ENCODE peak calls at places on chromosomes 2 and 18, in four cellular contexts. One of them, this sample, is unnamed.
A peak's percentile ranks its signal among the peaks of the same experiment; 100 is the strongest.

GRCh38 chr18:23675896-23676295 is 13.2 kb upstream of the ANKRD29 start:
- DNase-seq in K562: no peak
- DNase-seq in GM12878: no peak
- DNase-seq in SK-N-SH: no peak
- DNase-seq in this sample: no peak

GRCh38 chr2:190979906-190980629 is 33.9 kb downstream of the STAT1 start:
- DNase-seq in GM12878: no peak
- DNase-seq in SK-N-SH: peak; percentile 77
- DNase-seq in K562: no peak
- DNase-seq in this sample: no peak

GRCh38 chr2:140942284-140942683 is 1188.5 kb downstream of the LRP1B start:
- DNase-seq in SK-N-SH: no peak
- DNase-seq in K562: no peak
- DNase-seq in GM12878: no peak
- DNase-seq in this sample: no peak

GRCh38 chr18:74990563-74991081 is 218.3 kb downstream of the PTGR3 start:
- DNase-seq in SK-N-SH: no peak
- DNase-seq in GM12878: no peak
- DNase-seq in K562: no peak
- DNase-seq in this sample: no peak

GRCh38 chr2:216687646-216688045 is 7.7 kb downstream of the IGFBP5 start:
- DNase-seq in K562: peak; percentile 54
- DNase-seq in GM12878: no peak
- DNase-seq in SK-N-SH: no peak
- DNase-seq in this sample: peak; percentile 84

GRCh38 chr2:86700705-86701104 is 19.4 kb upstream of the RMND5A start:
- DNase-seq in SK-N-SH: no peak
- DNase-seq in GM12878: no peak
- DNase-seq in K562: no peak
- DNase-seq in this sample: no peak

GRCh38 chr2:10504370-10504993 is 56.4 kb upstream of the ODC1 start:
- DNase-seq in K562: no peak
- DNase-seq in GM12878: no peak
- DNase-seq in SK-N-SH: no peak
- DNase-seq in this sample: no peak

GRCh38 chr2:40049782-40050181 is 270.7 kb upstream of the THUMPD2 start:
- DNase-seq in GM12878: no peak
- DNase-seq in SK-N-SH: peak; percentile 63
- DNase-seq in K562: no peak
- DNase-seq in this sample: no peak

GRCh38 chr2:221335106-221335505 is 237.0 kb downstream of the EPHA4 start:
- DNase-seq in GM12878: no peak
- DNase-seq in K562: no peak
- DNase-seq in SK-N-SH: no peak
- DNase-seq in this sample: no peak

GRCh38 chr2:61275575-61276184 is 113.7 kb downstream of the C2orf74 start:
- DNase-seq in SK-N-SH: no peak
- DNase-seq in K562: no peak
- DNase-seq in GM12878: no peak
- DNase-seq in this sample: no peak

GRCh38 chr2:190746971-190747761 is 98.3 kb downstream of the NAB1 start:
- DNase-seq in GM12878: no peak
- DNase-seq in SK-N-SH: no peak
- DNase-seq in K562: no peak
- DNase-seq in this sample: no peak

GRCh38 chr18:43115076-43116035 is at the start of gene RIT2:
- DNase-seq in SK-N-SH: peak; percentile 27
- DNase-seq in GM12878: no peak
- DNase-seq in K562: no peak
- DNase-seq in this sample: no peak

GRCh38 chr2:134284119-134284670 is 30.3 kb downstream of the MGAT5 start:
- DNase-seq in GM12878: no peak
- DNase-seq in K562: no peak
- DNase-seq in SK-N-SH: no peak
- DNase-seq in this sample: no peak

GRCh38 chr18:52244658-52245057 is 95.3 kb upstream of the DCC start:
- DNase-seq in K562: no peak
- DNase-seq in GM12878: no peak
- DNase-seq in SK-N-SH: no peak
- DNase-seq in this sample: no peak

GRCh38 chr18:74283255-74283554 is 8.6 kb downstream of the CYB5A start:
- DNase-seq in K562: no peak
- DNase-seq in GM12878: no peak
- DNase-seq in SK-N-SH: no peak
- DNase-seq in this sample: no peak

GRCh38 chr2:73985318-73986084 is 791 bp downstream of the TET3 start:
- DNase-seq in GM12878: no peak
- DNase-seq in K562: peak; percentile 89
- DNase-seq in SK-N-SH: peak; percentile 90
- DNase-seq in this sample: no peak

GRCh38 chr2:73984922-73985317 is 210 bp downstream of the TET3 start:
- DNase-seq in SK-N-SH: no peak
- DNase-seq in K562: no peak
- DNase-seq in GM12878: no peak
- DNase-seq in this sample: peak; percentile 47

GRCh38 chr2:73982140-73982617 is 2.5 kb upstream of the TET3 start:
- DNase-seq in K562: no peak
- DNase-seq in SK-N-SH: no peak
- DNase-seq in GM12878: no peak
- DNase-seq in this sample: no peak

GRCh38 chr2:73984203-73984921 is at the start of gene TET3:
- DNase-seq in K562: peak; percentile 86
- DNase-seq in GM12878: no peak
- DNase-seq in SK-N-SH: peak; percentile 91
- DNase-seq in this sample: peak; percentile 49

DNA sequence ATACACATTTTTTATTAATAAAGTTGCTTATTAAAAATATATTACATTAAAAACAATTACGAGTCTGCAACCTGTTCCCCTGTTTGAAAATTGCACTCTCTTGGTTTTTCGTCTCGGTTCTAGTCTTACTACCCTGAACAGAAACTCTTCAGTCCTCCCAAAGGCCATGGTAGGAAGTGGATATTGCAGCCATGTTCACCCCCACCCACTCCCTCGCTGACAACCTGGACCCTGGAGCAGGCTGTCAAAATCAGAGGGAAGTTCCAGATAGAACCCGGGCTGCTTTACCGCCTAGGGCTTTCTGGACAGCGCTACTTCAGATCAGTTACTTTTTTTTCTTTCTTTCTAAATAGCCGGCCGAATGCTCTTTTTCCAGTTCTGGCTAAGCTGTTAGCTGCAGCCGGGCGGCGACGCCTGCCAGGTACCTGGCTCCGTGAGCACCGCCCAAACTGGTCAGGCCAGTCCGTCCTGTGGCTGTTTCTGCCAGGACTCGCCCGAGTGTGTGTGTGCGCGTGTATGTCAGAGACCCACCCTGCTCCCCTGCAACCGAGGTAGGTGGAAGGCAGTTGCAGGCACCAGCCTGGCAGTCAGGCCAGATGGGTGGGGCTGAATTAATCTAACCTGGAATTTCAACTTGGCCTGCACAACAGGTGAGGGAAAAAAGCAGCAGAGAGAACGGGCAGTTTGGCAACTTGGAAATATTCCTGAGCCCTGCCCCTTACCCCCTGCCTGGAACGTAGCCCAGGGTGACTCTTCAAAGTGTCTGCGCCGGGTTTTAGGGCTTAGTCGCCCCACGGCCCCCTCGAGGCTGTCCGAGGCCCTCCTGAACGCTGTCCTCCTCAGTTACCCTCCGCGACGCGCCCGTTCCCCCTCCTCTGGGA is 1.1 kb upstream of the TET3 start:
- DNase-seq in SK-N-SH: peak; percentile 74
- DNase-seq in K562: no peak
- DNase-seq in GM12878: no peak
- DNase-seq in this sample: peak; percentile 67
- TF ChIP-seq USF1 in SK-N-SH: no peak
- TF ChIP-seq USF1 in K562: no peak
- TF ChIP-seq USF1 in GM12878: no peak
- TF ChIP-seq USF1 in this sample: no peak

DNA sequence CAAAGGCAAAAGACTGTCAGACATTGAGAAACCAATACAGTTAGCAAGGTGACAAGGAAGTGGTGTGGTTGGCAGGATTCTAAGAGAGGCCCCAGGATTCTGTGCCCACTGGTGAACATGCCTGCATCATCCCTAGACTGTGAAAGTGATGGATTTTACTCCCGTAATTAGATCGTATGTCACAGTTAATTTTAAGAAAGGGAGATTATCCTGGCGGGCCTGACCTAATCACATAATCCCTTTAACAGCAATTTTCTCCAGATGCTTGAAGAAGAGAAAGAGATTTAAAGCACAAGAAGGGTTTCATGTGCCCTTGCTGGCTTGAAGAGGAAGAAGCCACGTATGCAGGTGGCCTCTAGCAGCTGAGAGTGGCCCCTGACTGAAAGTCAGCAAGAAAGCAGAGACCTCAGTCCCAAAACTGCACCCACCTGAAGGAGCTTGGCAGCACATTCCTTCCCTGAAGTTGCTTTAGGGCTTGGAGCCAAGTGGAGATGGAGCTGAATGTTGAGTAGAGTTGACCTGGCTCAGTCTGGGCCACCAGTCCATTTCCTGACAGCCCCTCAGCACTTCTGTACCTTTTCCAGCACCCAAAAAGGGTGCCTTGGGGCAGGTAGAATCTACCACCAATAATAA is 49.1 kb downstream of the GTF3C3 start:
- DNase-seq in GM12878: no peak
- DNase-seq in SK-N-SH: no peak
- DNase-seq in K562: no peak
- DNase-seq in this sample: no peak
- TF ChIP-seq USF1 in GM12878: no peak
- TF ChIP-seq USF1 in SK-N-SH: no peak
- TF ChIP-seq USF1 in K562: no peak
- TF ChIP-seq USF1 in this sample: no peak

GRCh38 chr2:147177449-147177848 is 667.4 kb upstream of the ACVR2A start:
- DNase-seq in GM12878: no peak
- DNase-seq in K562: no peak
- DNase-seq in SK-N-SH: no peak
- DNase-seq in this sample: no peak
- TF ChIP-seq USF1 in GM12878: no peak
- TF ChIP-seq USF1 in K562: no peak
- TF ChIP-seq USF1 in SK-N-SH: no peak
- TF ChIP-seq USF1 in this sample: no peak

DNA sequence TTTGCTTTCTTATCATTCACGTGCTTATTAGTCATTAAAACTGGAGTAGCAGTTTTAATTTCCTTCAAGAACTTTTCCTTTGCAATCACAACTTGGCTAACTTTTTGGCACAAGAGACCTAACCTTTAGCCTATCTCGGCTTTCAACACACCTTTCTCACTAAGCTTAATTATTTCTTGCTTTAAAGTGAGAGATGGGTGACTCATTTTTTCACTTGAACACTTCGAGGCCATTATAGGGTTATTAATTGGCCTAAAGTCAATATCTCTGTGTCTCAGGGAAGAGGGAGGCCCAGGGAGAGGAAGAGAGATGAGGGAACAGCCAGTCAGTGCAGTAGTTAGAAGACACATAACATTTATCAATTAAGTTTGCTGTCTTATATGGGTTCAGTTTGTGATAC is 289.8 kb downstream of the RBM43 start:
- DNase-seq in K562: no peak
- DNase-seq in GM12878: no peak
- DNase-seq in SK-N-SH: no peak
- DNase-seq in this sample: no peak
- TF ChIP-seq USF1 in K562: no peak
- TF ChIP-seq USF1 in GM12878: no peak
- TF ChIP-seq USF1 in SK-N-SH: no peak
- TF ChIP-seq USF1 in this sample: no peak

GRCh38 chr2:69581774-69582581 is 61.6 kb downstream of the AAK1 start:
- DNase-seq in GM12878: peak; percentile 40
- DNase-seq in K562: no peak
- DNase-seq in SK-N-SH: no peak
- DNase-seq in this sample: no peak
- TF ChIP-seq USF1 in GM12878: no peak
- TF ChIP-seq USF1 in K562: no peak
- TF ChIP-seq USF1 in SK-N-SH: no peak
- TF ChIP-seq USF1 in this sample: no peak

DNA sequence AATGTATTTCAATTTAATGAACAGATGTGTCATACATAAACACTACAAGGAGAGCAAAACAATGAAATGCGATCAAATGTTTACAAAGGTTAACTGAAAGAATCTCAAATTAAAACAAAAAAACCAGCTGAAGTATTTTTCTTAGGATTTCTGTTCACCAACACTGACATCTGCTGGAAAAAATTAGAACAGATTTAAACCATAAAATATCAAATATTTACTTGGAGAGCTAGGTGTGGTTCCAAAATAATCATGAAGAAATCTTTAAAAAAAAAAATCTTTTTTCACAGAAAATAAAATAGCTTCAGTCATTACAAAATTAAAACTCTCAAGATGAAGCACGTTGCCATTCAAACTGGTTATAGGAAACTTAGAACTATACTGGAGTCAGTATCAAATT is 13.8 kb downstream of the MMADHC start:
- DNase-seq in SK-N-SH: no peak
- DNase-seq in GM12878: no peak
- DNase-seq in K562: no peak
- DNase-seq in this sample: no peak
- TF ChIP-seq USF1 in SK-N-SH: no peak
- TF ChIP-seq USF1 in GM12878: no peak
- TF ChIP-seq USF1 in K562: no peak
- TF ChIP-seq USF1 in this sample: no peak

DNA sequence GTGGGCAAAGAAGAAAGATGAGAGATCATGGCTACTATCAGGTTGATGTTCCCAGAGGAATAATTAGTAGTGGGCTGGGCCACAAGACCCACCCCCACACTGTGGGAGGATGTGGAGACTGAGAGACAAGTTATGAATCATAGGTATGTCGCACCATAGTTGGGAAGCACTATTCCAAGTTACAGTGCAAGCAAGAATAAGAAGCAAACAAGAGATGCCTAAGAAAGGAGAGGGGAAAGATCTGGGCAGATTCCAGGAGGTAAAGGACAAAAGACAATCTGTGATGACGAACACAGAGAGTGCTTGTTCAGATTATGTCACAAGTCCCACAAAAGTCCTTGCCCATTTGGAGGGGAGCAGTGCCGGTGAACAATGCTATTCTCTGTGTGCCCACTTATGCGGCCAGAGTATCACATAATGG is 56.6 kb downstream of the FAM228A start:
- DNase-seq in K562: no peak
- DNase-seq in SK-N-SH: no peak
- DNase-seq in GM12878: no peak
- DNase-seq in this sample: no peak
- TF ChIP-seq USF1 in K562: no peak
- TF ChIP-seq USF1 in SK-N-SH: no peak
- TF ChIP-seq USF1 in GM12878: no peak
- TF ChIP-seq USF1 in this sample: no peak

GRCh38 chr18:49764032-49764431 is 49.3 kb downstream of the ACAA2 start:
- DNase-seq in SK-N-SH: no peak
- DNase-seq in K562: no peak
- DNase-seq in GM12878: no peak
- DNase-seq in this sample: no peak
- TF ChIP-seq USF1 in SK-N-SH: no peak
- TF ChIP-seq USF1 in K562: no peak
- TF ChIP-seq USF1 in GM12878: no peak
- TF ChIP-seq USF1 in this sample: no peak

GRCh38 chr2:30275256-30275655 is 43.9 kb downstream of the LBH start:
- DNase-seq in K562: no peak
- DNase-seq in SK-N-SH: no peak
- DNase-seq in GM12878: no peak
- DNase-seq in this sample: no peak
- TF ChIP-seq USF1 in K562: no peak
- TF ChIP-seq USF1 in SK-N-SH: no peak
- TF ChIP-seq USF1 in GM12878: no peak
- TF ChIP-seq USF1 in this sample: no peak

This sample was measured in WTC11.